ENCODE peak calls at places on chromosomes 6 and 20, in seven cellular contexts. E is cardiac fibroblast, N is B cell, Q is HFF-Myc, S is AG09319, A is cardiac muscle cell, F is stomach. W is an unnamed sample.

GRCh38 chr6:136351518-136352106 is 62.0 kb upstream of the BCLAF1 start:
- DNase-seq in N (no peak), F (no peak), E (no peak), S (no peak), Q (no peak), A (no peak), W (no peak)

GRCh38 chr20:19777981-19778380 is 19.9 kb downstream of the RIN2 start:
- DNase-seq in N (no peak), A (no peak), S (no peak), F (no peak), Q (no peak), E (no peak), W (no peak)

GRCh38 chr6:137236581-137237355 is 17.6 kb upstream of the IFNGR1 start:
- DNase-seq in S (peak; percentile 50), A (no peak), E (no peak), N (no peak), F (no peak), Q (no peak), W (no peak)

GRCh38 chr6:26175428-26176181 is 88.4 kb downstream of the HFE start:
- DNase-seq in E (peak; percentile 88), A (peak; percentile 82), N (no peak), S (no peak), Q (peak; percentile 58), F (no peak), W (peak; percentile 72)

GRCh38 chr20:47770931-47771330 is 14.3 kb downstream of the SULF2 start:
- DNase-seq in F (no peak), A (no peak), S (no peak), E (no peak), N (no peak), Q (no peak), W (no peak)

GRCh38 chr6:12150812-12151432 is 138.8 kb downstream of the HIVEP1 start:
- DNase-seq in S (no peak), N (no peak), E (peak; percentile 21), A (no peak), Q (no peak), F (no peak), W (peak; percentile 56)

GRCh38 chr6:56025785-56026184 is 150.4 kb upstream of the BMP5 start:
- DNase-seq in E (no peak), Q (no peak), N (no peak), A (peak; percentile 71), S (no peak), F (no peak), W (no peak)

GRCh38 chr6:8207191-8207868 is 105.0 kb upstream of the EEF1E1 start:
- DNase-seq in N (no peak), E (no peak), S (no peak), Q (no peak), F (no peak), A (no peak), W (no peak)

GRCh38 chr6:168528457-168529095 is 87.6 kb downstream of the SMOC2 start:
- DNase-seq in F (no peak), E (peak; percentile 77), A (peak; percentile 32), N (no peak), Q (no peak), S (no peak), W (no peak)

GRCh38 chr6:150207931-150208570 is 65.2 kb downstream of the PPP1R14C start:
- DNase-seq in E (peak; percentile 7), F (no peak), N (no peak), S (no peak), Q (no peak), A (peak; percentile 16), W (no peak)

GRCh38 chr6:91081452-91082067 is 494.7 kb upstream of the MAP3K7 start:
- DNase-seq in E (peak; percentile 65), F (no peak), S (no peak), Q (peak; percentile 16), N (no peak), A (peak; percentile 82), W (peak; percentile 7)

GRCh38 chr6:1485678-1486077 is 96.3 kb downstream of the FOXF2 start:
- DNase-seq in S (peak; percentile 49), Q (peak; percentile 72), N (no peak), F (no peak), E (peak; percentile 91), A (peak; percentile 80), W (peak; percentile 26)

GRCh38 chr6:19415605-19416326 is 421.4 kb upstream of the ID4 start:
- DNase-seq in N (no peak), Q (no peak), E (peak; percentile 76), F (no peak), A (peak; percentile 18), S (no peak), W (peak; percentile 46)

GRCh38 chr20:37347891-37348642 is 2.1 kb downstream of the SRC start:
- DNase-seq in F (no peak), Q (no peak), N (peak; percentile 28), S (no peak), E (no peak), A (no peak), W (no peak)

GRCh38 chr6:98590957-98591356 is 243.4 kb upstream of the POU3F2 start:
- DNase-seq in N (no peak), Q (no peak), A (no peak), S (no peak), F (no peak), E (no peak), W (no peak)

GRCh38 chr20:13995841-13996240 is 525 bp downstream of the MACROD2 start:
- DNase-seq in E (no peak), Q (no peak), S (no peak), A (no peak), F (peak; percentile 70), N (peak; percentile 22), W (peak; percentile 59)

GRCh38 chr6:10558575-10558974 is 37.4 kb downstream of the GCNT2 start:
- DNase-seq in Q (no peak), F (peak; percentile 74), S (no peak), N (no peak), E (no peak), A (no peak), W (no peak)

GRCh38 chr20:2398453-2398852 is 17.8 kb downstream of the TGM6 start:
- DNase-seq in E (no peak), Q (no peak), F (no peak), A (no peak), S (no peak), N (no peak), W (no peak)

GRCh38 chr20:62835931-62836861 is 19.3 kb downstream of the COL9A3 start:
- DNase-seq in E (no peak), A (no peak), S (no peak), Q (no peak), F (no peak), N (no peak), W (no peak)

GRCh38 chr6:13357551-13358075 is 29.3 kb upstream of the TBC1D7 start:
- DNase-seq in Q (peak; percentile 27), E (peak; percentile 81), S (no peak), F (no peak), N (no peak), A (peak; percentile 82), W (no peak)

GRCh38 chr6:579339-579738 is 77.6 kb downstream of the HUS1B start:
- DNase-seq in A (peak; percentile 27), E (peak; percentile 27), Q (peak; percentile 45), S (no peak), N (no peak), F (no peak), W (no peak)

GRCh38 chr20:55744896-55745295 is 260.4 kb downstream of the CBLN4 start:
- DNase-seq in E (no peak), A (no peak), Q (no peak), S (no peak), F (no peak), N (no peak), W (no peak)

GRCh38 chr6:156634971-156635371 is 142.2 kb upstream of the ARID1B start:
- DNase-seq in N (no peak), E (no peak), Q (no peak), S (no peak), A (no peak), F (no peak), W (no peak)

GRCh38 chr20:50242863-50243609 is 52.4 kb downstream of the CEBPB start:
- DNase-seq in N (no peak), S (no peak), E (no peak), Q (no peak), F (peak; percentile 74), A (peak; percentile 75), W (peak; percentile 99)
- TF ChIP-seq CTCF in N (no peak), S (no peak), E (no peak), Q (no peak), F (no peak), A (no peak), W (no peak)

GRCh38 chr20:58695895-58696375 is 3.3 kb downstream of the NPEPL1 start:
- DNase-seq in S (no peak), N (no peak), E (no peak), F (no peak), A (no peak), Q (no peak), W (no peak)

GRCh38 chr20:58694241-58695083 is 1.9 kb downstream of the NPEPL1 start:
- DNase-seq in Q (no peak), N (no peak), E (no peak), S (no peak), A (no peak), F (no peak), W (no peak)

GRCh38 chr20:58696411-58696961 is 3.9 kb downstream of the NPEPL1 start:
- DNase-seq in A (no peak), E (no peak), Q (no peak), S (no peak), N (no peak), F (no peak), W (no peak)

GRCh38 chr20:58693226-58694006 is 816 bp downstream of the NPEPL1 start:
- DNase-seq in F (peak; percentile 26), N (no peak), E (no peak), A (no peak), Q (no peak), S (no peak), W (peak; percentile 41)

GRCh38 chr20:58695084-58695722 is 2.6 kb downstream of the NPEPL1 start:
- DNase-seq in E (no peak), F (no peak), S (no peak), N (no peak), A (no peak), Q (no peak), W (no peak)
- TF ChIP-seq CTCF in E (no peak), F (no peak), S (no peak), N (no peak), A (no peak), Q (no peak), W (no peak)

DNA sequence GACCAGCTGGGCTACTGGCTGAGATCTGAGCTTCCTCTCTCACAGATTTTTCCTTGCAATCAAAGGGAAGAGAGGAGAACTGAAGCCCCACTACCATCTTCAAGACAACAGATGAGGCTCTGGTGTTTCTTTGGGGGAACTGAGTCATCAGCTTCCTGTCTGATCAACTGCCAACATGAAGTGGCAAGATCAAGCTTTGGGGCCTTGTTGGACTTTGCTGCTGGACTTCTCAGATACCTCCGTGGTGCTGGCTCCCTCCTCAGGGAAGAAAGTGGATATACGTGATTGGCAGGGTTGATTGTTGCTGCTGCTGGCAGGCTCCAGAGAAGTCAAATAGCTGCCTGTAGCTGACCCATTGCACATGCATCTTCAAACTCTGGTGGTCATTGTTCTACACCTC is 3.6 kb upstream of the TOX2 start:
- DNase-seq in Q (peak; percentile 26), E (peak; percentile 88), S (peak; percentile 59), N (no peak), F (no peak), A (peak; percentile 78), W (no peak)
- TF ChIP-seq CTCF in Q (no peak), E (peak; percentile 34), S (peak; percentile 36), N (no peak), F (no peak), A (peak; percentile 41), W (no peak)

DNA sequence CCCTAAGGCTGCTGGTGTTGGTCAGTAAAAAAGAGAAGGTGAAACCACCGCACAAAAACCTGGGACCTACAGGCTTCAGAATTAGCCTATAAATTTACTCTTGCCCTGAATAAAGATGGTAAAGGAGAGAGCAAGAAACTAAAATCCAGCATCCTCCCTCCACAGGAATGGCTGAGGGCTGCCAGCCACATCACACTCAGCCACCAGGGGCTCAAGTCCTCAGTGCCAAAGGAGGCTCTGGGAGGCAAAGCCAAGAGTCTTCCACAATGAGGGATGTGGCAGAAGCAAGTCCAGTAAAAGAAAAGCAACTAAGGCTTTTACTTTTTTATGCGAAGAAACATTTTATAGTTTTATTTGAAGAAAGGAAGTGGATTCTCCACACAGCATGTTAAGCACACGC is 219.5 kb upstream of the SSTR4 start:
- DNase-seq in F (no peak), E (no peak), Q (no peak), A (no peak), S (no peak), N (no peak), W (no peak)
- TF ChIP-seq CTCF in F (no peak), E (peak; percentile 28), Q (no peak), A (peak; percentile 44), S (no peak), N (no peak), W (no peak)